ENCODE peak calls at places on chromosomes 5 and 9, in six cellular contexts. C is AG08396; B is activated CD4-positive, alpha-beta memory T cell treated with anti-CD3 and anti-CD28 coated beads for 36 hours; M is endothelial cell; F is amniotic epithelial cell; E is EL. J is an unnamed sample.

GRCh38 chr5:27523629-27524028 is 485.2 kb upstream of the CDH9 start:
- DNase-seq in M (no peak), E (no peak), B (no peak), C (no peak), F (no peak), J (no peak)

GRCh38 chr5:100644206-100644605 is 109.0 kb downstream of the FAM174A start:
- DNase-seq in E (no peak), B (no peak), F (no peak), M (no peak), C (no peak), J (no peak)

GRCh38 chr5:1168751-1169607 is 32.4 kb upstream of the SLC6A19 start:
- DNase-seq in F (no peak), E (no peak), C (no peak), M (no peak), B (no peak), J (no peak)

GRCh38 chr5:59588922-59589321 is 304.6 kb downstream of the PDE4D start:
- DNase-seq in M (no peak), E (peak), F (peak), B (no peak), C (no peak), J (peak)

GRCh38 chr9:97412628-97413382 is 909 bp downstream of the TDRD7 start:
- DNase-seq in B (no peak), E (peak), F (peak), M (no peak), C (peak), J (peak)

GRCh38 chr9:94586814-94587213 is 6.8 kb downstream of the FBP2 start:
- DNase-seq in F (peak), M (no peak), B (peak), E (peak), C (no peak), J (no peak)

GRCh38 chr5:62326302-62326701 is 20.3 kb downstream of the KIF2A start:
- DNase-seq in F (no peak), M (no peak), E (no peak), B (no peak), C (no peak), J (no peak)

GRCh38 chr5:126855266-126855665 is 78.3 kb downstream of the LMNB1 start:
- DNase-seq in B (no peak), E (peak), M (no peak), F (no peak), C (no peak), J (peak)

GRCh38 chr5:72067682-72068470 is 39.4 kb upstream of the MAP1B start:
- DNase-seq in C (peak), B (no peak), E (peak), F (peak), M (no peak), J (peak)

GRCh38 chr9:19049872-19050636 is 827 bp downstream of the RRAGA start:
- DNase-seq in E (peak), F (peak), M (peak), B (peak), C (peak), J (peak)

GRCh38 chr9:98022447-98022846 is 34.1 kb upstream of the NANS start:
- DNase-seq in C (no peak), M (no peak), B (no peak), E (peak), F (no peak), J (no peak)

GRCh38 chr5:115586525-115587146 is 15.6 kb downstream of the TICAM2 start:
- DNase-seq in F (no peak), B (no peak), M (no peak), C (no peak), E (peak), J (peak)

GRCh38 chr9:113545068-113545467 is 81.5 kb downstream of the RGS3 start:
- DNase-seq in C (no peak), M (no peak), F (no peak), E (no peak), B (no peak), J (no peak)

GRCh38 chr9:6212722-6213375 is 2.8 kb upstream of the IL33 start:
- DNase-seq in M (no peak), C (no peak), E (no peak), F (peak), B (no peak), J (no peak)

GRCh38 chr9:81146684-81147337 is 542.5 kb downstream of the TLE1 start:
- DNase-seq in M (no peak), F (peak), C (peak), B (no peak), E (peak), J (no peak)

GRCh38 chr5:110441035-110441434 is 285.4 kb downstream of the TMEM232 start:
- DNase-seq in C (peak), F (peak), E (peak), M (peak), B (no peak), J (peak)

J was measured in fibroblast of villous mesenchyme.